ENCODE peak calls at places on chromosomes 2 and 18, in five cellular contexts. W, R, O, F and H are unnamed samples.

GRCh38 chr2:100936070-100936741 is 65.9 kb upstream of the RPL31 start:
- DNase-seq in W (no peak), R (no peak), O (no peak), F (no peak), H (no peak)

GRCh38 chr18:61743775-61744531 is 148.9 kb downstream of the RNF152 start:
- DNase-seq in W (peak), R (peak), O (peak), F (no peak), H (peak)

GRCh38 chr2:102449370-102449974 is 23.6 kb upstream of the SLC9A4 start:
- DNase-seq in W (peak), R (peak), O (peak), F (peak), H (peak)

GRCh38 chr2:67290451-67290991 is 106.6 kb upstream of the ETAA1 start:
- DNase-seq in W (peak), R (peak), O (peak), F (no peak), H (peak)

GRCh38 chr18:63829886-63830285 is 54.7 kb downstream of the SERPINB7 start:
- DNase-seq in W (no peak), R (no peak), O (no peak), F (no peak), H (no peak)

GRCh38 chr2:152062130-152063091 is 36.4 kb downstream of the CACNB4 start:
- DNase-seq in W (peak), R (peak), O (no peak), F (no peak), H (peak)

GRCh38 chr2:159071190-159071915 is 102.9 kb downstream of the TANC1 start:
- DNase-seq in W (peak), R (no peak), O (peak), F (no peak), H (peak)

GRCh38 chr2:189293164-189293563 is 113.6 kb upstream of the COL5A2 start:
- DNase-seq in W (peak), R (peak), O (peak), F (no peak), H (peak)

GRCh38 chr2:119531292-119531691 is 7.0 kb upstream of the SCTR start:
- DNase-seq in W (no peak), R (no peak), O (no peak), F (no peak), H (no peak)

GRCh38 chr2:215903208-215903607 is 110.1 kb downstream of the MREG start:
- DNase-seq in W (no peak), R (no peak), O (no peak), F (no peak), H (no peak)

GRCh38 chr18:44988821-44989587 is 308.3 kb downstream of the SETBP1 start:
- DNase-seq in W (no peak), R (no peak), O (no peak), F (no peak), H (peak)

GRCh38 chr2:196162586-196163180 is 8.7 kb downstream of the STK17B start:
- DNase-seq in W (no peak), R (no peak), O (no peak), F (no peak), H (no peak)

GRCh38 chr2:48347712-48348111 is 182.2 kb upstream of the STON1 start:
- DNase-seq in W (peak), R (peak), O (peak), F (no peak), H (peak)

GRCh38 chr18:45621068-45621511 is 5.8 kb downstream of the SLC14A2 start:
- DNase-seq in W (peak), R (peak), O (peak), F (peak), H (peak)

GRCh38 chr18:39500320-39500719 is 1934.7 kb upstream of the CELF4 start:
- DNase-seq in W (no peak), R (no peak), O (no peak), F (no peak), H (no peak)

GRCh38 chr2:202051499-202052161 is 18.0 kb downstream of the FZD7 start:
- DNase-seq in W (peak), R (peak), O (peak), F (no peak), H (peak)

GRCh38 chr2:178109813-178110212 is 2.4 kb upstream of the RBM45 start:
- DNase-seq in W (peak), R (peak), O (peak), F (no peak), H (peak)

GRCh38 chr18:23563377-23564043 is 22.8 kb downstream of the NPC1 start:
- DNase-seq in W (peak), R (peak), O (peak), F (no peak), H (peak)

GRCh38 chr18:48833701-48834394 is 116.9 kb downstream of the SMAD7 start:
- DNase-seq in W (no peak), R (no peak), O (peak), F (peak), H (no peak)

GRCh38 chr2:203097735-203098134 is 83.1 kb downstream of the NBEAL1 start:
- DNase-seq in W (peak), R (no peak), O (no peak), F (no peak), H (peak)

GRCh38 chr2:99481941-99482340 is 7.9 kb downstream of the REV1 start:
- DNase-seq in W (peak), R (peak), O (no peak), F (peak), H (no peak)

GRCh38 chr2:57291209-57291608 is 755.4 kb upstream of the VRK2 start:
- DNase-seq in W (no peak), R (no peak), O (no peak), F (peak), H (no peak)

GRCh38 chr2:43737097-43737854 is 36.6 kb upstream of the DYNC2LI1 start:
- DNase-seq in W (peak), R (peak), O (peak), F (no peak), H (peak)

GRCh38 chr2:42847596-42848151 is 55.3 kb upstream of the HAAO start:
- DNase-seq in W (no peak), R (no peak), O (no peak), F (no peak), H (no peak)

GRCh38 chr2:229235136-229235914 is 35.8 kb downstream of the PID1 start:
- DNase-seq in W (peak), R (peak), O (peak), F (peak), H (peak)

GRCh38 chr18:29496276-29496675 is 1319.3 kb upstream of the CDH2 start:
- DNase-seq in W (peak), R (peak), O (no peak), F (no peak), H (peak)

GRCh38 chr18:21682276-21683051 is 22.1 kb downstream of the ABHD3 start:
- DNase-seq in W (peak), R (peak), O (peak), F (no peak), H (peak)

GRCh38 chr2:70574618-70575017 is 21.0 kb upstream of the TGFA start:
- DNase-seq in W (no peak), R (no peak), O (no peak), F (no peak), H (no peak)

GRCh38 chr2:70569559-70569958 is 15.9 kb upstream of the TGFA start:
- DNase-seq in W (no peak), R (no peak), O (no peak), F (no peak), H (no peak)

GRCh38 chr2:70570041-70570661 is 16.5 kb upstream of the TGFA start:
- DNase-seq in W (no peak), R (no peak), O (no peak), F (peak), H (no peak)

DNA sequence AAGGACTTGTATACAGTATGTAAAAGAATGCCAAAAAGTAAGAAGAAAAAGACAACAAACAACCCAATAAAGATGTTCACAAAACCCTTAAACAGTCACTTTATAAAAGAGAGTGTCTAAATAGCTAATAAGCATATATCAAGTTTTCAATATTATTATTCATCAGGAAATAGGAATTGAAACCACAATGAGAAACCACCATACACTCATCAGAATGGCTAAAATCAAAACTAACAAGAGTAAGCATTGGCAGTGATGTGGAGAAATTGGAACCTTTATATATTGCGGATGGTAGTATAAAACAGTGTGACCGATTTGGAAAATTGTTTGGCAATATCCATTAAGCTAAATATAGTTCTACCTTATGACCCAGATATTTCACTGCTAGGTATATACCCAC is 20.5 kb upstream of the TGFA start:
- DNase-seq in W (no peak), R (no peak), O (no peak), F (no peak), H (no peak)
- H3K4me3 ChIP-seq in W (no peak), R (no peak), O (no peak), F (no peak), H (no peak)

GRCh38 chr2:197358927-197359326 is 48.3 kb upstream of the ANKRD44 start:
- DNase-seq in W (no peak), R (no peak), O (peak), F (no peak), H (no peak)

GRCh38 chr2:197353393-197354168 is 43.0 kb upstream of the ANKRD44 start:
- DNase-seq in W (no peak), R (no peak), O (no peak), F (no peak), H (no peak)

GRCh38 chr2:197357986-197358385 is 47.4 kb upstream of the ANKRD44 start:
- DNase-seq in W (no peak), R (no peak), O (no peak), F (no peak), H (no peak)

GRCh38 chr2:197354169-197354558 is 43.6 kb upstream of the ANKRD44 start:
- DNase-seq in W (no peak), R (no peak), O (no peak), F (no peak), H (no peak)

GRCh38 chr2:197356136-197356535 is 45.6 kb upstream of the ANKRD44 start:
- DNase-seq in W (peak), R (no peak), O (no peak), F (no peak), H (no peak)
- TF ChIP-seq CTCF in W (peak), R (peak), O (peak), F (no peak), H (peak)

GRCh38 chr2:127422631-127423475 is 4.6 kb downstream of the PROC start:
- DNase-seq in W (no peak), R (no peak), O (no peak), F (peak), H (no peak)
- H3K4me3 ChIP-seq in W (peak), R (no peak), O (peak), F (no peak), H (peak)

DNA sequence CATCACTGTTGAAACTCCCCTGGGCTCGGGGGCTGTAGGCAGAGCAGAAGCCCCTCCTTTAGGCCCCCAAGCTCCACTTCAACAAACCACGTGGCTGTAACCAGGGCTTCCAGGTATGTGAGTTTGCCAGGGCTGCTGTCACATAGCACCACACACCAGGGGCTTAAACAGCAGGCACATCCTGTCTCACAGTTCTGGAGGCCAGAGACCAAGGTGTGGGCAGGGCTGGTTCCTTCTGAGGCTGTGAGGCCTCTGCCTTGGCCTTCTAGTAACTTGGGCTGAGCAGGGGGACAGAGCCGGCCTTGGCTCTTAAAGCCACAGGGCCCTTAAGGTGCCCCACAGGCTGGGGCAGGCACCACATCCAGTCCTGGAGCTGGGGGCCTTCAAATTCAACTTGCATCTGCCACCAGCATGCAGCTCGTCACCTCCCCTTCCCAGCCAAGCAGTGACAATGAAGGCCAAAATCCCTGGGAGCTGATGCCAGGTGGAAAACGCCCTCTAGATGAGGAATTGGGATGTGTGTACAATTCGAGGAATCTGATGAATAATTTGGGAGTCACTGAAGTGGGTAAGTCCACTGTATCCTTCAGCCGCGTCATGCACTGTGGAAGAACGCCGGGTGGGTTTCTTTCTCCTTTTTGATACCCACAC is 104.2 kb upstream of the ODC1 start:
- DNase-seq in W (no peak), R (no peak), O (no peak), F (no peak), H (peak)
- TF ChIP-seq CTCF in W (no peak), R (no peak), O (no peak), F (no peak), H (no peak)

GRCh38 chr2:27412419-27413152 is 3.2 kb upstream of the PPM1G start:
- DNase-seq in W (no peak), R (no peak), O (no peak), F (no peak), H (no peak)
- H3K4me3 ChIP-seq in W (no peak), R (no peak), O (no peak), F (no peak), H (no peak)